ENCODE peak calls at places on chromosomes 3 and 15, in six cellular contexts. O, I, F, V, P and G are unnamed samples.

GRCh38 chr3:78845605-78846004 is 922.2 kb downstream of the ROBO1 start:
- DNase-seq in O (no peak), P (no peak), F (no peak), V (no peak), I (no peak), G (no peak)

GRCh38 chr15:31502541-31503229 is 176.1 kb downstream of the KLF13 start:
- DNase-seq in I (no peak), P (no peak), F (no peak), O (no peak), V (no peak), G (peak; percentile 6)

GRCh38 chr3:42456211-42456610 is 45.8 kb upstream of the LYZL4 start:
- DNase-seq in I (no peak), F (no peak), O (no peak), P (no peak), V (no peak), G (no peak)

GRCh38 chr3:139629033-139629432 is 48.7 kb downstream of the NMNAT3 start:
- DNase-seq in P (peak; percentile 9), V (no peak), I (no peak), F (peak; percentile 4), O (peak; percentile 2), G (no peak)

GRCh38 chr3:6799264-6799915 is 61.5 kb upstream of the GRM7 start:
- DNase-seq in I (no peak), F (peak; percentile 10), P (peak; percentile 75), O (peak; percentile 1), V (no peak), G (peak; percentile 54)

GRCh38 chr15:67280217-67280616 is 25.6 kb downstream of the IQCH start:
- DNase-seq in O (no peak), F (no peak), I (no peak), P (no peak), V (no peak), G (no peak)

GRCh38 chr15:94467034-94467433 is 235.7 kb downstream of the MCTP2 start:
- DNase-seq in V (no peak), P (no peak), F (no peak), O (no peak), I (no peak), G (no peak)

GRCh38 chr3:172217877-172218276 is 178.5 kb downstream of the FNDC3B start:
- DNase-seq in P (no peak), I (no peak), V (no peak), O (peak; percentile 52), F (peak; percentile 64), G (no peak)

GRCh38 chr3:139561959-139562676 is 22.6 kb upstream of the RBP1 start:
- DNase-seq in P (peak; percentile 36), F (peak; percentile 64), O (peak; percentile 16), V (no peak), I (no peak), G (peak; percentile 58)

GRCh38 chr15:67013696-67014095 is 51.7 kb upstream of the SMAD3 start:
- DNase-seq in P (no peak), V (no peak), I (no peak), F (peak; percentile 72), O (peak; percentile 53), G (no peak)

GRCh38 chr3:193997228-193998192 is 138.4 kb upstream of the HES1 start:
- DNase-seq in O (peak; percentile 39), P (peak; percentile 35), F (no peak), I (peak; percentile 67), V (no peak), G (peak; percentile 75)

GRCh38 chr3:54857343-54857742 is 70.5 kb downstream of the LRTM1 start:
- DNase-seq in I (no peak), P (no peak), O (no peak), F (no peak), V (no peak), G (no peak)

GRCh38 chr15:70132148-70132547 is 34.4 kb upstream of the TLE3 start:
- DNase-seq in P (no peak), O (peak; percentile 25), F (peak; percentile 86), I (no peak), V (peak; percentile 78), G (peak; percentile 69)

GRCh38 chr3:125647318-125648014 is 52.2 kb upstream of the OSBPL11 start:
- DNase-seq in I (peak; percentile 86), O (no peak), F (no peak), V (no peak), P (no peak), G (no peak)

GRCh38 chr3:115861166-115861733 is 237.9 kb downstream of the GAP43 start:
- DNase-seq in F (no peak), O (no peak), I (no peak), P (no peak), V (no peak), G (no peak)

GRCh38 chr3:115857518-115858136 is 234.3 kb downstream of the GAP43 start:
- DNase-seq in I (no peak), O (no peak), V (no peak), P (no peak), F (no peak), G (no peak)

GRCh38 chr3:115862099-115862498 is 238.8 kb downstream of the GAP43 start:
- DNase-seq in F (no peak), V (no peak), P (no peak), O (no peak), I (no peak), G (no peak)

GRCh38 chr3:115860766-115861165 is 237.5 kb downstream of the GAP43 start:
- DNase-seq in P (no peak), O (no peak), V (no peak), I (no peak), F (no peak), G (no peak)

DNA sequence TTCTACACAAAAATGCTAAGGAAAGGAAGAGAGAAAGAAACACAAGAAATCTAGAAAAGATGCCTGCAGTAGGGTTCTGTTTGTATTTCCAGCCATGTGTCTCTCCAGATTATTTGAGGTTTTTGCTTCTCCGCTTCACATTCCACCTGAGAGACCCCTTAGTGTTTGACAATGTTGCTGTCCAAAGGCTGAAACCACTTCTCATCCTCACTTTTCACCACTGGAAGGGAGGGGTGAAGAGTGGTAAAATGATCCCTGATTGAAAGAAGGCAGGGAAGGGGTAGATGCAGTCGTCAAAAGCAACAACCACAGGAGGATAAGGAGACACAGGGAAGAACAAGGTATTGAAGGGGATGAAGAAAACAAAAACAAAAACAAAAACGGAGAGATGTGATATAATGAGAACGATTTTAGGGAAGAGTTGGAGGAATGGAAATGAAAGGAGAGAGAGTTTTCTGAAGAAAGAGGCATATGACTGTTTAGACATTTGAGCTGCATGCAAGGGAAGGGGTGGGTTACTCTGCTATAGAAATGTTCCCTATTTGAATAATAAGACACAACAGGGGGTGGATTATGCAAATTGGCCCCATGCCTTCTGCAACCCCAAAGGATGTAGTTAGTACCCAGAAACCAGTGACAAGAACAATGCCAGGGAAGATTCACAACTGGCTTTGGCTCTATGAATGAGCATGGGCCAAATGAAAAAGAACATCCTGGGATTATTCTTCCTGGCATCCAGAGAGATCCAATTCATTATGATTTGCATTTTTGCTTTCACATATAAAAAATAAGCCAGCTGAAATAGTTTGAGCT is 235.9 kb downstream of the GAP43 start:
- DNase-seq in V (no peak), F (no peak), O (no peak), I (no peak), P (no peak), G (no peak)
- H3K4me3 ChIP-seq in V (no peak overlapping the region), F (no peak overlapping the region), O (no peak overlapping the region), I (no peak overlapping the region), P (no peak overlapping the region), G (no peak overlapping the region)

DNA sequence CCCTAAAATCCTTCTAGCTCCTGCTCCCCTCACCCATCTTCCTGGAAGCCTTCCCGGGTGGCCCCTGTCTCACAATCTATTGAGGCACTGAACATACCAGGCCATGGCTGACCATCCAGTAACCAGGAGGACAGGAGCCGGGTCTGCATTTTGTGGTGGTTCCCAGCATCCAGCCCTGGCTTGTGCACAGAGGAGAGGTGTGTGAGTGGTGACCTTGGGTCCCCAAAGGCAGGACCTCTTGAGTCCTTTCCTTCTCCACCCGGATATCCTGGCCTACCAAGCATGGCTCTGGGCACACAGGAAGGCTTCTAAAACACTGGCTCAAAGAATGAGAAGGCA is 7.8 kb downstream of the CSK start:
- DNase-seq in O (no peak), F (no peak), V (no peak), P (no peak), I (no peak), G (no peak)
- H3K4me3 ChIP-seq in O (no peak overlapping the region), F (no peak overlapping the region), V (no peak overlapping the region), P (no peak overlapping the region), I (peak overlapping the region; percentile 44), G (no peak overlapping the region)

DNA sequence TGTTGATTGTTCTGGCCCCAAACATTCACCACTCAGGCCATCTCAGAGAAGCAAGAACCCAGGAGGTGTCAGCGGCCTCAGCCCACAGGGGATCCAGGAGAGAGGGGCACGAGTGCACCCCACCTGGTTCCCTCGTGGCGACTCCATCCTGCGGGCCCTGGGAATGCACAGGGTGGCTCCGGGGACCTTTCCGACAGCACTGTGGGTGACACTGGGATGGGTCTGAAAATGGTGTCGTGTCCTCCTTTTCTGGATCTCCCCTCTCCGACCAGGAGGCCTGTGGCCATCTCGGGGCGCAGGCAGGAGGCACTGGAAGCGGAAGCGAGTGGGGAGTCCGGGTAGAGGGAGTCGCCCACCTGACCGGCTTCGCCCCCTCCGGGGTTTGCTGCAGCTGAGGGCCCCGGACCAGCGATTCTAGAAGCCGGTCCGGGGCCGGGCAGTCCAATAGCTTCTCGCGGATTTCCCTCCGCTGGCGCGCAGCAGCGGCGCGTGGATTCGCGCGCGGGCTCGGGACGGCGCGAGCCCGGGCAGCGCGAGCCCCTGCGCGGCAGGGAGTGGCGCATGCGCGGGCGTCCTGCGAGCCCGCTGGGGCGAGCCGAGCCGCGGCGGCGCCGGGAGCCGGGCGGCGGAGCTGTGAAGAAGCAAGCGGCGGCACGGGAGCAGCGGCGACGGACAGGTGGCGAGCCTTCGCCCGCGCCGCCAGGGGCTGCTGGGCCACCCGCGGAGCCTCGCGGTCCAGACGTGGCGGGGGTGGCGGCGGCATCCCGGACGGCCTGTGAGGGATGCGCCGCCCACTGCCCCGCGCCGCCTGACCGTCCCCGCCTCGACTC is at the start of gene DOCK3:
- DNase-seq in I (peak; percentile 74), O (peak; percentile 44), P (peak; percentile 47), V (peak; percentile 61), F (peak; percentile 57), G (peak; percentile 58)
- H3K4me3 ChIP-seq in I (peak within 1 kb of the TSS; percentile 47), O (peak within 1 kb of the TSS; percentile 39), P (peak within 1 kb of the TSS; percentile 16), V (peak within 1 kb of the TSS; percentile 36), F (peak within 1 kb of the TSS; percentile 68), G (peak within 1 kb of the TSS; percentile 53)

GRCh38 chr15:99100245-99101173 is 4.4 kb upstream of the SYNM start:
- DNase-seq in F (peak; percentile 79), O (peak; percentile 61), I (peak; percentile 84), P (peak; percentile 74), V (peak; percentile 79), G (peak; percentile 89)
- H3K4me3 ChIP-seq in F (peak overlapping the region; percentile 15), O (peak overlapping the region; percentile 44), I (peak overlapping the region; percentile 38), P (no peak overlapping the region), V (peak overlapping the region; percentile 29), G (peak overlapping the region; percentile 56)

GRCh38 chr3:107846282-107846852 is 244.5 kb downstream of the CD47 start:
- DNase-seq in O (peak; percentile 56), F (peak; percentile 81), V (peak; percentile 66), P (peak; percentile 65), I (peak; percentile 74), G (peak; percentile 91)
- H3K4me3 ChIP-seq in O (no peak overlapping the region), F (no peak overlapping the region), V (no peak overlapping the region), P (no peak overlapping the region), I (no peak overlapping the region), G (no peak overlapping the region)

DNA sequence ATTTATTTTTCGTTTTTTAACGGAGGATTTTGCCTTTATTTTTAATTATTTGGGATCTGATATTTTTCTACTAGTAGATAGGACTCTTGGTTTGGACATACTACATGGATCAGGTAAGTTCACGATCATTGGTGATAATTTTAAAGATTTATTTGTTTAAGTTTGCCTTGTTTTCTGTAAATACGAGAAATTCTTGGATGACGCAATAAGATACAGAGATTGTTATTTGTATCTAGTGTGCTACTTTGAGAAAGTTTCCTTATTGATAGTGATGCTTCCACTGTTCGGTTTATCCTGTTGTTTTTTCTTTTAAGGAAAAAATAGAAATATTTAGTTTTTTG is 558 bp downstream of the CHD2 start:
- DNase-seq in I (no peak), F (no peak), V (no peak), O (no peak), P (no peak), G (no peak)
- H3K4me3 ChIP-seq in I (peak overlapping the region; percentile 66), F (peak overlapping the region; percentile 95), V (peak overlapping the region; percentile 73), O (peak overlapping the region; percentile 72), P (peak overlapping the region; percentile 76), G (peak overlapping the region; percentile 43)

GRCh38 chr15:85642693-85643058 is 152.0 kb downstream of the KLHL25 start:
- DNase-seq in O (peak; percentile 81), I (no peak), F (peak; percentile 89), V (peak; percentile 80), P (no peak), G (peak; percentile 74)
- H3K4me3 ChIP-seq in O (peak overlapping the region; percentile 25), I (no peak overlapping the region), F (no peak overlapping the region), V (no peak overlapping the region), P (no peak overlapping the region), G (no peak overlapping the region)